ENCODE peak calls at places on chromosomes 11 and 22, in four cellular contexts. K, L, R and B are unnamed samples.

GRCh38 chr11:11972942-11973341 is 35.5 kb downstream of the DKK3 start:
- DNase-seq in L (no peak), K (no peak), R (no peak), B (no peak)

GRCh38 chr11:124277207-124277606 is 21.0 kb downstream of the OR8G5 start:
- DNase-seq in L (no peak), K (no peak), R (no peak), B (no peak)

GRCh38 chr22:50473088-50473487 is 1.7 kb downstream of the SBF1 start:
- DNase-seq in L (peak), K (no peak), R (peak), B (no peak)

GRCh38 chr11:64858467-64859401 is 14.3 kb upstream of the CDC42BPG start:
- DNase-seq in K (no peak), R (no peak), L (no peak), B (no peak)

GRCh38 chr11:2464451-2465165 is 19.8 kb downstream of the KCNQ1 start:
- DNase-seq in K (no peak), L (no peak), R (no peak), B (no peak)

GRCh38 chr11:58334708-58335107 is 24.2 kb downstream of the OR5B17 start:
- DNase-seq in K (no peak), R (no peak), L (no peak), B (no peak)

GRCh38 chr11:6900327-6900999 is 8.2 kb upstream of the OR2D2 start:
- DNase-seq in K (no peak), L (no peak), R (no peak), B (no peak)

GRCh38 chr11:86174101-86175046 is 70.2 kb upstream of the EED start:
- DNase-seq in R (no peak), L (no peak), K (no peak), B (no peak)

GRCh38 chr11:2898366-2899079 is 12.9 kb upstream of the CDKN1C start:
- DNase-seq in L (peak), K (no peak), R (no peak), B (no peak)

GRCh38 chr11:1168721-1169161 is 11.0 kb downstream of the MUC5AC start:
- DNase-seq in R (no peak), L (no peak), K (no peak), B (no peak)

GRCh38 chr11:34840736-34841386 is 75.3 kb downstream of the APIP start:
- DNase-seq in R (peak), K (peak), L (peak), B (no peak)

GRCh38 chr22:32255726-32256125 is 579 bp upstream of the SLC5A4 start:
- DNase-seq in L (no peak), R (no peak), K (no peak), B (no peak)

GRCh38 chr11:134499990-134500389 is 87.9 kb upstream of the B3GAT1 start:
- DNase-seq in R (no peak), L (no peak), K (no peak), B (no peak)

GRCh38 chr11:48172818-48173609 is 43.6 kb upstream of the OR4B1 start:
- DNase-seq in K (peak), L (peak), R (peak), B (no peak)

GRCh38 chr11:57294225-57295131 is 30.3 kb downstream of the TNKS1BP1 start:
- DNase-seq in R (peak), K (no peak), L (peak), B (no peak)

GRCh38 chr11:64670975-64671374 is 52.0 kb downstream of the NRXN2 start:
- DNase-seq in L (peak), R (no peak), K (no peak), B (no peak)

GRCh38 chr11:106228996-106229395 is 151.5 kb downstream of the AASDHPPT start:
- DNase-seq in R (no peak), K (no peak), L (no peak), B (no peak)

GRCh38 chr22:50010676-50011446 is 1.7 kb downstream of the IL17REL start:
- DNase-seq in K (peak), L (no peak), R (no peak), B (no peak)